ENCODE peak calls at places on chromosomes 11 and 22, in eight cellular contexts. T is GM23248; Z is astrocyte of the cerebellum; O is Jurkat, Clone E6-1; A is HAP-1; S is mesenchymal stem cell; N is adrenal gland; P is OCI-LY7. J is an unnamed sample.

GRCh38 chr11:74672332-74672955 is 58.8 kb downstream of the CHRDL2 start:
- DNase-seq in N (no peak), S (no peak), T (peak), Z (no peak), A (no peak), P (no peak), O (no peak), J (no peak)

GRCh38 chr11:111575748-111576147 is 26.5 kb upstream of the SIK2 start:
- DNase-seq in S (no peak), P (no peak), T (no peak), Z (no peak), O (no peak), N (no peak), A (no peak), J (no peak)

GRCh38 chr11:93988912-93989311 is 32.2 kb upstream of the HEPHL1 start:
- DNase-seq in A (no peak), Z (no peak), T (no peak), S (no peak), P (no peak), N (no peak), O (no peak), J (no peak)

GRCh38 chr22:19599626-19600243 is 75.5 kb upstream of the CLDN5 start:
- DNase-seq in A (no peak), P (no peak), Z (no peak), S (no peak), N (no peak), O (no peak), T (no peak), J (no peak)

GRCh38 chr11:124177344-124177743 is 5.8 kb upstream of the OR10D3 start:
- DNase-seq in N (no peak), A (no peak), O (no peak), Z (no peak), S (no peak), T (no peak), P (no peak), J (no peak)

GRCh38 chr11:7905549-7905948 is 25.5 kb downstream of the OR10A6 start:
- DNase-seq in P (no peak), N (no peak), O (no peak), S (no peak), A (no peak), T (peak), Z (no peak), J (no peak)

GRCh38 chr11:5600374-5600851 is 4.0 kb downstream of the TRIM6 start:
- DNase-seq in P (peak), O (peak), T (peak), S (peak), N (peak), A (peak), Z (peak), J (no peak)

GRCh38 chr11:95939091-95939490 is 15.2 kb upstream of the MTMR2 start:
- DNase-seq in N (no peak), Z (no peak), P (no peak), T (peak), O (no peak), A (no peak), S (no peak), J (no peak)

GRCh38 chr11:64566042-64566914 is 24.7 kb upstream of the SLC22A12 start:
- DNase-seq in A (peak), Z (peak), O (peak), N (peak), P (peak), T (peak), S (peak), J (peak)

GRCh38 chr22:41449321-41449720 is 2.7 kb upstream of the TOB2 start:
- DNase-seq in T (peak), N (no peak), S (no peak), P (peak), A (no peak), O (no peak), Z (no peak), J (no peak)

GRCh38 chr11:75233688-75234295 is 6.8 kb upstream of the TPBGL start:
- DNase-seq in O (peak), T (peak), P (peak), A (peak), S (peak), Z (peak), N (peak), J (peak)

GRCh38 chr11:65718964-65719492 is 1.6 kb downstream of the RNASEH2C start:
- DNase-seq in O (no peak), T (peak), S (no peak), P (no peak), N (peak), A (peak), Z (no peak), J (no peak)

GRCh38 chr11:37786214-37786755 is 1188.2 kb upstream of the RAG2 start:
- DNase-seq in T (no peak), O (no peak), S (peak), Z (peak), N (no peak), P (no peak), A (no peak), J (no peak)

GRCh38 chr22:24564376-24565058 is 8.7 kb downstream of the SNRPD3 start:
- DNase-seq in T (no peak), O (no peak), S (peak), Z (no peak), A (no peak), N (peak), P (no peak), J (no peak)

GRCh38 chr11:112925516-112926310 is 35.5 kb upstream of the NCAM1 start:
- DNase-seq in Z (no peak), N (peak), P (no peak), S (no peak), T (no peak), A (no peak), O (no peak), J (no peak)

GRCh38 chr11:28596816-28597215 is 488.6 kb downstream of the METTL15 start:
- DNase-seq in O (no peak), P (no peak), S (no peak), Z (no peak), T (no peak), A (no peak), N (no peak), J (no peak)

GRCh38 chr11:13962562-13963168 is at the start of gene SPON1:
- DNase-seq in N (peak), O (no peak), P (no peak), S (peak), Z (no peak), T (peak), A (no peak), J (no peak)

GRCh38 chr11:75462117-75462653 is 29.2 kb upstream of the KLHL35 start:
- DNase-seq in N (no peak), P (no peak), S (no peak), T (no peak), Z (peak), O (no peak), A (no peak), J (no peak)

GRCh38 chr11:24233041-24233440 is 263.8 kb upstream of the LUZP2 start:
- DNase-seq in T (no peak), A (no peak), P (no peak), N (no peak), Z (no peak), S (no peak), O (peak), J (no peak)

GRCh38 chr22:18012528-18012927 is 11.8 kb downstream of the MICAL3 start:
- DNase-seq in O (no peak), Z (no peak), A (no peak), P (no peak), S (no peak), N (no peak), T (peak), J (no peak)

GRCh38 chr22:20111689-20112622 is 3.9 kb upstream of the RANBP1 start:
- DNase-seq in S (no peak), A (no peak), N (peak), O (no peak), Z (no peak), T (no peak), P (no peak), J (no peak)

GRCh38 chr11:1227551-1228182 is 4.8 kb downstream of the MUC5B start:
- DNase-seq in P (no peak), T (no peak), Z (no peak), N (no peak), A (no peak), S (no peak), O (no peak), J (no peak)

GRCh38 chr11:117814204-117814765 is 10.3 kb downstream of the FXYD2 start:
- DNase-seq in O (no peak), P (no peak), S (no peak), Z (no peak), T (no peak), A (no peak), N (no peak), J (no peak)

GRCh38 chr11:130738618-130739017 is 177.7 kb downstream of the SNX19 start:
- DNase-seq in N (no peak), S (peak), P (no peak), A (no peak), T (peak), Z (no peak), O (no peak), J (no peak)

GRCh38 chr11:130737041-130737830 is 179.0 kb downstream of the SNX19 start:
- DNase-seq in Z (no peak), P (no peak), S (no peak), O (peak), T (no peak), A (no peak), N (no peak), J (no peak)

GRCh38 chr11:130740819-130741218 is 175.5 kb downstream of the SNX19 start:
- DNase-seq in T (peak), P (no peak), Z (no peak), N (no peak), O (no peak), A (no peak), S (no peak), J (no peak)

GRCh38 chr11:130732476-130732875 is 183.8 kb downstream of the SNX19 start:
- DNase-seq in A (no peak), T (no peak), P (no peak), O (no peak), N (no peak), S (no peak), Z (no peak), J (no peak)

DNA sequence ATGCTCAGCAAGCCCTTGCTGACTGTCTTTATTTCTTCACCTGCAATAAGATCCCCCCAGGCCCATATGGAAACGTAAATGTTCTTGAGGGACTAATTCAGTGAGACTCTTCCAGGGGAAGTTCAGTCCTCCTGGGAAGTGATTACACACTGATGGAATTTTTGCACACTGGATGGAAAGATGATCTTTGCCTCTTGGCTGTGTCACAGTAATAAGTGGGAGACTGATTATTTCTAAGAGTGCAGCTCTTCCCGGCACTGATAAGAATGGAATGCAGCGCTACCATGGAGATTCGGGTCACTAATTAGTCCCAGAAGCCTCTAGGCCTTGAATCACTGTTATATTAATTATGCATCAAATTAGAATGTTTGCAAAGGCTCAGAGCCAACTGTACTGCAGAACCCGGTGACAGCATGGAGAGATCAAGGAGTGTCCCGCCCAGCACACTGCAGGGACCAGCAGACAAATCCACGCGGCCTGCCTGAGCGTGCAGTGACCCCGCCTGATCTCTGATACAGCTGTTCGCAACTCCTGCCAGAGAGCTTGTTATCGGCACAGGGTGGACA is 178.3 kb downstream of the SNX19 start:
- DNase-seq in Z (peak), A (no peak), N (peak), P (no peak), O (no peak), S (peak), T (peak), J (peak)
- H3K4me3 ChIP-seq in Z (no peak), A (no peak), N (no peak), P (no peak), O (no peak), S (peak), T (peak), J (peak)

DNA sequence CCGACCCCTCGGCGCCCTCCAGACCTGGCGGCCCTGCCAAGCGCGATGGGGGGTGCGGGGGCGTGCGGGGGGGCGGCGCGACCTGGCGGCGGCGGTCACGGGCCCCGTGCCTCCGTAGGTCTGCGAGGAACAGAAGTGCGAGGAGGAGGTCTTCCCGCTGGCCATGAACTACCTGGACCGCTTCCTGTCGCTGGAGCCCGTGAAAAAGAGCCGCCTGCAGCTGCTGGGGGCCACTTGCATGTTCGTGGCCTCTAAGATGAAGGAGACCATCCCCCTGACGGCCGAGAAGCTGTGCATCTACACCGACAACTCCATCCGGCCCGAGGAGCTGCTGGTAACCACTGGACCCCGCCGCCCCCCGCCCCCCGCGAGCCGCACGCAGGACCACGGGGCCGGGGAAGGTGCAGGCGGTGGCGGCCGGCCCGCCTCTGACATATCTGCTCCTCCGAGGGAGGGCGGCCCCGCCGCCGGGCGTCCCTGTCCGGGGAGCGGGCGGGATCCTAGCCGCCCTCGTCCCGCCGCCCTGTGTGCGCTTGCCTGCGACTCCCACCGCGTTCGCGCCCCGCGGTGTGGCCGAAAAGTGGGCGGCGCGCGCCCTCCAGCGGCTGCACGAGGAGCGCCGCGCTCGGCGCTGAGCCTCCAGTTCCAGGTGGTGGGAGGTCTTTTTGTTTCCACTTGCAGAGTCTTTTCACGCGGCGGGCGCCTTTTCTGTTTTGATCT is 2.1 kb downstream of the CCND1 start:
- DNase-seq in S (peak), T (peak), O (peak), A (peak), Z (peak), P (peak), N (peak), J (no peak)
- H3K4me3 ChIP-seq in S (peak), T (peak), O (peak), A (peak), Z (peak), P (peak), N (peak), J (peak)

GRCh38 chr22:25566812-25567211 is 2.3 kb downstream of the GRK3 start:
- DNase-seq in N (no peak), Z (no peak), A (no peak), P (peak), T (no peak), S (no peak), O (no peak), J (no peak)
- H3K4me3 ChIP-seq in N (peak), Z (no peak), A (no peak), P (peak), T (no peak), S (no peak), O (peak), J (no peak)

DNA sequence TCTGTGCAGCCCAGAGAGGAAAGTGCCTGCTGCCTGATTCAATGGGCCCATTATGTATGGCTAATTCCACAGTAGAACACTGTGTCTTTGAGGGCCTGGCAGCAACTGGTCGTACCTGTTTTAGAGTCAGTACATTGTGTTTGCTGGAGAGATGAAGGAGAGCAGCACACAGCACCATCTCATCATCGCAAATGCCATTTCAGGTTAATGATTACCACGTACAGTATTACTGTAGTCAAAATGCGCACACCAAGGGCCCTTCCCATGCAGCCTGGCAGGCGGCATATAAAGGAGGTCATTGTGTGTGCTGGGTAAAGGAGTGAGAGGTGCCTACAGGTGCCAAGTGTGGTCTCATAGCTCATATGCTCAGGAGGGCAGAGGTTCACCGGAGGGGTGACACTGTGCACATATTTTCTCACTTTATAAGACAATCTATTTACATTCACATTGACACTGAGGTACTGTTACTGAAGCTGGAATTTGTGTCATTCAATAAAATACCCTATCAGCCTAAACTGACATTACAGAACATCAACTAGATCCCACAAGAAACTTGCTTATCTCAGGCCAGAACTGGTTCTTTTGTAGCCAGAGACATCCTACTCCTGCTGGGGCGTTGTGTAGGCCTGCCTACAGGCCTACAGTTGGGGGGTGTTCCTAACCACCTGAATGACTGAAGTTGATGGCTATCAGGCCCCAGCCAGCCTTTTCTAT is 90.4 kb downstream of the APIP start:
- DNase-seq in O (no peak), S (no peak), Z (no peak), N (no peak), P (no peak), T (no peak), A (no peak), J (no peak)
- H3K4me3 ChIP-seq in O (no peak), S (no peak), Z (no peak), N (no peak), P (no peak), T (no peak), A (no peak), J (no peak)

GRCh38 chr11:3163241-3163981 is 1.7 kb downstream of the OSBPL5 start:
- DNase-seq in A (no peak), O (peak), N (no peak), T (peak), P (no peak), Z (no peak), S (no peak), J (no peak)
- H3K4me3 ChIP-seq in A (peak), O (peak), N (peak), T (peak), P (no peak), Z (peak), S (peak), J (peak)